ENCODE peak calls at places on chromosome 6, in six cellular contexts. A, E, O, D, S and W are unnamed samples.
A peak's percentile ranks its signal among the peaks of the same experiment; 100 is the strongest.

GRCh38 chr6:167238169-167238693 is 52.9 kb upstream of the UNC93A start:
- DNase-seq in S (no peak), O (no peak), E (no peak), A (no peak), D (no peak), W (no peak)

GRCh38 chr6:73180718-73181619 is 44.3 kb downstream of the KHDC1L start:
- DNase-seq in D (no peak), A (no peak), O (no peak), E (no peak), S (peak; percentile 84), W (no peak)

GRCh38 chr6:138430361-138431145 is 26.5 kb downstream of the HEBP2 start:
- DNase-seq in D (no peak), O (peak; percentile 54), A (peak; percentile 68), S (no peak), E (no peak), W (no peak)

GRCh38 chr6:8315154-8315553 is 120.2 kb downstream of the SLC35B3 start:
- DNase-seq in S (no peak), O (no peak), E (no peak), A (no peak), D (no peak), W (no peak)

GRCh38 chr6:219019-219570 is 73.2 kb upstream of the DUSP22 start:
- DNase-seq in D (no peak), O (no peak), A (no peak), E (no peak), S (no peak), W (no peak)

GRCh38 chr6:7770111-7770510 is 44.2 kb downstream of the BMP6 start:
- DNase-seq in E (no peak), D (no peak), A (no peak), S (peak; percentile 9), O (no peak), W (no peak)

GRCh38 chr6:38671885-38672467 is 31.0 kb downstream of the GLO1 start:
- DNase-seq in S (peak; percentile 72), O (no peak), D (peak; percentile 18), A (no peak), E (no peak), W (no peak)

GRCh38 chr6:160378218-160378617 is 30.0 kb downstream of the SLC22A3 start:
- DNase-seq in D (no peak), A (no peak), S (peak; percentile 35), O (no peak), E (no peak), W (no peak)

GRCh38 chr6:97203343-97203742 is 79.7 kb downstream of the MMS22L start:
- DNase-seq in E (no peak), D (no peak), S (peak; percentile 28), O (no peak), A (no peak), W (no peak)

GRCh38 chr6:163583558-163583957 is 169.0 kb downstream of the QKI start:
- DNase-seq in E (no peak), A (no peak), D (no peak), S (no peak), O (no peak), W (no peak)

GRCh38 chr6:35165630-35166071 is 24.5 kb upstream of the TCP11 start:
- DNase-seq in O (no peak), D (peak; percentile 26), A (no peak), S (no peak), E (peak; percentile 33), W (no peak)

DNA sequence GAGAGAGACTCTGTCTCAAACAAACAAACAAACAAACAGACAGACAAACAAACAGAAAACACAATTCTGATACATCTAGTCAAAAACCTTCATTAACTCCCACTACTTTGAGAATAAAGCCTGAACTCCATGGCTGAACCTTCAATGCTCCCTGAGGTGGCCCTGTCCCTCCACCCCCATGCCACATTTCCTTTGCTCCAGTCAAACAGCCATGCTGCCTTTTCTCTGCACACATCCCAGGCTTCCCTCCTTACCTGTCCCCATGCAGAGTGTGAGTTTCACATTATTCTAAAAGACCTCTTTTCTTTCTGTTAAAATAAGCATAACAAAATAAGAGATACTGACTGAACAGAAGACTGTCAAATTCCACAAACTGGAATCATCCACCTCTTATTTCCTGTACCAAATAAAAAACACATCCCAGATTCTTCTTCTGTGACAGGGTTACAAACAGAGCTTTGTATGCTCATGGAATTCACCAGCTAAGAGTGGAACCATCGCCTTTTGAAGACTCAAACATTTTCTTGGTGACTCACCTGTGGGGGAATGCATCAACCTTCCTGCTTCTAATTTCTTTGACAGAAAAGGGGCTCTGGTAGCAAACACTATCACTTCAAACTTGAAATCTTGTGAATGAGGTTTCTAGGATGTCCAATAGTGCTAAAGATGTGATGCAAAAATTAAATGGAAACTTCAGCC is 71.0 kb upstream of the SLC22A16 start:
- DNase-seq in E (no peak), O (no peak), D (no peak), S (no peak), A (no peak), W (no peak)
- H3K27me3 ChIP-seq in E (no peaks in the 10 kb centered on the region), O (no peaks in the 10 kb centered on the region), D (no peaks in the 10 kb centered on the region), S (no peaks in the 10 kb centered on the region), A (no peaks in the 10 kb centered on the region), W (no peaks in the 10 kb centered on the region)

GRCh38 chr6:3349388-3350251 is 90.9 kb downstream of the PSMG4 start:
- DNase-seq in E (no peak), S (no peak), D (no peak), A (no peak), O (no peak), W (no peak)

GRCh38 chr6:3347826-3348225 is 89.1 kb downstream of the PSMG4 start:
- DNase-seq in D (no peak), E (no peak), A (no peak), S (no peak), O (no peak), W (no peak)

GRCh38 chr6:3350252-3350826 is 91.6 kb downstream of the PSMG4 start:
- DNase-seq in A (no peak), O (no peak), S (no peak), D (no peak), E (no peak), W (no peak)

GRCh38 chr6:3347237-3347636 is 88.5 kb downstream of the PSMG4 start:
- DNase-seq in D (no peak), A (no peak), E (no peak), O (no peak), S (no peak), W (no peak)

DNA sequence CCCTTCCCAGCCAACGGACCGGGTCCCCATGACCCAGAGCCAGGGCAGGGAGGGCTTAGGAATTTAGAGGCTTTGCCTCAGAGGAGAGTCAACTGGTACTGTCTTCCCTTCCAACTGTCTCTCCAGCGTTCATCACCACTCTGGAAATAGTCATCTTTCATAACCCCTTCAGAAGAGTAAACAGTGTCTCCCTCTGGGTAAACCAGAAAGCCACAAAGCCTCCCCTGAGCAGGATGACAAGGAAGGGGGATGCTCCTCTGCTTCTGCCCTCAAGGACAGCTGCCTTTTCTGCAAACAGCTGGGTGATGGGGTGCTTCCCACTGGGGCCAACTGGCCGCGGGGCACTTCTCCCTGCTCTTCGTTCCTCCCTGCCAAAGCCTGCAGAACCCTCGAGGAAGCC is 90.1 kb downstream of the PSMG4 start:
- DNase-seq in O (no peak), A (no peak), E (no peak), D (no peak), S (no peak), W (no peak)
- H3K4me1 ChIP-seq in O (peaks cover 6% of the 10 kb centered on the region), A (peaks cover 12% of the 10 kb centered on the region), E (peaks cover 13% of the 10 kb centered on the region), D (peaks cover 18% of the 10 kb centered on the region), S (peaks cover 58% of the 10 kb centered on the region), W (peaks cover 30% of the 10 kb centered on the region)

GRCh38 chr6:159256128-159256527 is 86.9 kb downstream of the FNDC1 start:
- DNase-seq in D (no peak), A (no peak), S (no peak), O (no peak), E (no peak), W (no peak)
- H3K27me3 ChIP-seq in D (no peaks in the 10 kb centered on the region), A (peaks cover 48% of the 10 kb centered on the region), S (no peaks in the 10 kb centered on the region), O (no peaks in the 10 kb centered on the region), E (no peaks in the 10 kb centered on the region), W (no peaks in the 10 kb centered on the region)

DNA sequence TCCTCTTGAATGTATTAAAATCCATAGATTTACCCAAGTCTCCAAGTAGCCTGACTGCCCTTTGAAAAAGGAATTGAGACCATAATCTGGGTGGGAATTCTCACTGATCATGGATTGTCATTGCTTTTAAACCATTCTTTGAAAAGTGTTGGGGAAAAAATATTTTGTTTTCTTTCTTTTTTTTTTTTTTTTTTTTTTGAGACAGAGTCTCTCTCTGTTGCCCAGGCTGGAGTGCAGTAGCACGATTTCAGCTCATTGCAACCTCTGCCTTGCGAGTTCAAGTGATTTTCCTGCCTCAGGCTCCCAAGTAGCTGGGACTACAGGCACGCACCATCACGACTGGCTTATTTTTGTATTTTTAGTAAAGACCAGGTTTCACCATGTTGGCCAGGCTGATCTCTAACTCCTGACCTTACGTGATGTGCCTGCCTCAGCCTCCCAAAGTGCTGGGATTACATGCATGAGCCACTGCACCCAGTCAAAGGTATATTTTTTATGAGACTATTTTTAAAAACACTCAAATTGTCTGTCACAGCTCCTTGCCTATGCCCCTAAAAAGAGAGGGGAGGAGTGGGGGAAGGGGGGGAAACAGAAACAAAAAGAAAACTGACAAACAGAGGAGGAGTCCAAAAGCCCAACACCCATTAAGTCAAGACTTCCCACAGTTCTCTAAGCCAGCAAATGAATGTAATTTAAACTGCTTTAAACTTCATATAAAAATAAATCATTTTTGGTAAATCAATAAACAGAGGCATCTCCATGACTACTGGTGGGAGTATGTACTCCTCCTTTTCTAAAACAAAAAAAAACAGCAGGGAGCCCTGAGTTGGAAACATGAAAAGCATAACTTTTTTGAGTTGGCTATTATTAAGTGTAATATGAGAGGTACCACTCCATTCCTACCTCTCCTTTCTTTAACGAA is 119.4 kb upstream of the PRSS16 start:
- DNase-seq in D (no peak), A (no peak), O (no peak), S (no peak), E (no peak), W (no peak)
- H3K4me1 ChIP-seq in D (peaks cover 25% of the 10 kb centered on the region), A (peaks cover 30% of the 10 kb centered on the region), O (peaks cover 8% of the 10 kb centered on the region), S (peaks cover 3% of the 10 kb centered on the region), E (no peaks in the 10 kb centered on the region), W (peaks cover 12% of the 10 kb centered on the region)

GRCh38 chr6:21317634-21318033 is 275.9 kb upstream of the SOX4 start:
- DNase-seq in E (no peak), A (no peak), D (no peak), O (no peak), S (no peak), W (no peak)
- H3K27me3 ChIP-seq in E (no peaks in the 10 kb centered on the region), A (no peaks in the 10 kb centered on the region), D (no peaks in the 10 kb centered on the region), O (no peaks in the 10 kb centered on the region), S (no peaks in the 10 kb centered on the region), W (no peaks in the 10 kb centered on the region)

DNA sequence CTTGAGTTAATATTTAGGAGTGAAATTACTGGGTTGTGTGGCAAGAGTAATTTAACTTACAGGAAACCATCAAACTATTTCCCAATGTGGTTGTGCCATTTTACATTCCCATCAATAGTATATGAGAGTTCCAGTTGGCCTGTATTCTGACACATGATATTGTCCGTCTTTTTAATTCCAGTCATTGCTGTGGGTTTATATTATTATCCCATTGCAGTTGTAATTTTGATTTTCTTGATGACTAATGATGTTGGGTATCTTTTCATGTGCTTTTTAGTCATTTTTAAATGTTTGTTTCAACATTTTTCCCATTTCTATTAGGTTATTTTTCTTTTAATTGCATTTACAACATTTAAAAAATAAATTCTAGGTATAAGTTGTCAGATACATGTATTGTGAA is 614.0 kb downstream of the UTRN start:
- DNase-seq in O (no peak), S (peak; percentile 39), D (no peak), A (no peak), E (no peak), W (no peak)
- H3K4me1 ChIP-seq in O (no peaks in the 10 kb centered on the region), S (peaks cover 2% of the 10 kb centered on the region), D (peaks cover 4% of the 10 kb centered on the region), A (no peaks in the 10 kb centered on the region), E (no peaks in the 10 kb centered on the region), W (no peaks in the 10 kb centered on the region)

GRCh38 chr6:1312444-1313363 is 806 bp downstream of the FOXQ1 start:
- DNase-seq in A (no peak), O (peak; percentile 90), D (no peak), E (peak; percentile 57), S (no peak), W (peak; percentile 69)
- H3K27me3 ChIP-seq in A (peaks cover 94% of the 10 kb centered on the region), O (peaks cover 28% of the 10 kb centered on the region), D (peaks cover 83% of the 10 kb centered on the region), E (peaks cover 13% of the 10 kb centered on the region), S (peaks cover 95% of the 10 kb centered on the region), W (peaks cover 55% of the 10 kb centered on the region)